ENCODE peak calls at places on chromosome 19, in four cellular contexts. One of them, this sample, is unnamed.

GRCh38 chr19:30596813-30597399 is 224.7 kb downstream of the ZNF536 start:
- DNase-seq in GM12892: no peak
- DNase-seq in right lobe of liver: no peak
- DNase-seq in IMR-90: no peak
- DNase-seq in this sample: no peak

GRCh38 chr19:5613466-5613865 is 9.1 kb downstream of the SAFB2 start:
- DNase-seq in right lobe of liver: no peak
- DNase-seq in GM12892: no peak
- DNase-seq in IMR-90: no peak
- DNase-seq in this sample: no peak

GRCh38 chr19:10797541-10798256 is 38.3 kb downstream of the TMED1 start:
- DNase-seq in GM12892: peak; percentile 47
- DNase-seq in IMR-90: no peak
- DNase-seq in right lobe of liver: no peak
- DNase-seq in this sample: no peak

GRCh38 chr19:45528744-45529453 is 21.6 kb downstream of the VASP start:
- DNase-seq in GM12892: no peak
- DNase-seq in right lobe of liver: no peak
- DNase-seq in IMR-90: no peak
- DNase-seq in this sample: no peak

GRCh38 chr19:13554506-13555235 is 48.4 kb upstream of the CACNA1A start:
- DNase-seq in right lobe of liver: no peak
- DNase-seq in IMR-90: no peak
- DNase-seq in GM12892: no peak
- DNase-seq in this sample: no peak

GRCh38 chr19:29618434-29618833 is 12.4 kb downstream of the POP4 start:
- DNase-seq in IMR-90: no peak
- DNase-seq in GM12892: no peak
- DNase-seq in right lobe of liver: no peak
- DNase-seq in this sample: no peak

GRCh38 chr19:12139309-12139708 is 841 bp downstream of the ZNF20 start:
- DNase-seq in GM12892: no peak
- DNase-seq in right lobe of liver: no peak
- DNase-seq in IMR-90: peak; percentile 8
- DNase-seq in this sample: no peak

GRCh38 chr19:10431254-10431942 is 11.1 kb downstream of the PDE4A start:
- DNase-seq in IMR-90: no peak
- DNase-seq in GM12892: no peak
- DNase-seq in right lobe of liver: no peak
- DNase-seq in this sample: no peak

GRCh38 chr19:21326169-21326568 is 3.0 kb downstream of the ZNF708 start:
- DNase-seq in GM12892: no peak
- DNase-seq in right lobe of liver: no peak
- DNase-seq in IMR-90: no peak
- DNase-seq in this sample: no peak

GRCh38 chr19:48310227-48310626 is 15.1 kb upstream of the EMP3 start:
- DNase-seq in right lobe of liver: no peak
- DNase-seq in IMR-90: no peak
- DNase-seq in GM12892: no peak
- DNase-seq in this sample: no peak

GRCh38 chr19:35084078-35084762 is 31.4 kb upstream of the FXYD3 start:
- DNase-seq in right lobe of liver: no peak
- DNase-seq in GM12892: no peak
- DNase-seq in IMR-90: no peak
- DNase-seq in this sample: no peak

GRCh38 chr19:18832331-18833140 is 777 bp downstream of the UPF1 start:
- DNase-seq in IMR-90: no peak
- DNase-seq in GM12892: peak; percentile 39
- DNase-seq in right lobe of liver: peak; percentile 46
- DNase-seq in this sample: no peak

GRCh38 chr19:46366620-46367277 is 19.9 kb downstream of the PPP5C start:
- DNase-seq in right lobe of liver: no peak
- DNase-seq in IMR-90: no peak
- DNase-seq in GM12892: no peak
- DNase-seq in this sample: no peak

GRCh38 chr19:29315566-29315965 is 102.6 kb upstream of the UQCRFS1 start:
- DNase-seq in right lobe of liver: no peak
- DNase-seq in GM12892: no peak
- DNase-seq in IMR-90: no peak
- DNase-seq in this sample: no peak

GRCh38 chr19:53844849-53845246 is 20.7 kb upstream of the NLRP12 start:
- DNase-seq in IMR-90: no peak
- DNase-seq in GM12892: no peak
- DNase-seq in right lobe of liver: no peak
- DNase-seq in this sample: no peak

GRCh38 chr19:35048911-35049411 is 7.4 kb downstream of the HPN start:
- DNase-seq in right lobe of liver: peak; percentile 82
- DNase-seq in IMR-90: no peak
- DNase-seq in GM12892: no peak
- DNase-seq in this sample: no peak

GRCh38 chr19:48565090-48565489 is 13.1 kb downstream of the SULT2B1 start:
- DNase-seq in IMR-90: peak; percentile 83
- DNase-seq in right lobe of liver: no peak
- DNase-seq in GM12892: no peak
- DNase-seq in this sample: no peak

GRCh38 chr19:18089726-18090125 is 3.0 kb upstream of the IL12RB1 start:
- DNase-seq in right lobe of liver: no peak
- DNase-seq in IMR-90: no peak
- DNase-seq in GM12892: no peak
- DNase-seq in this sample: no peak

GRCh38 chr19:18683109-18683954 is at the start of gene CRTC1:
- DNase-seq in IMR-90: peak; percentile 79
- DNase-seq in right lobe of liver: peak; percentile 91
- DNase-seq in GM12892: peak; percentile 96
- DNase-seq in this sample: peak; percentile 76

GRCh38 chr19:54352546-54352945 is 12.2 kb downstream of the LAIR1 start:
- DNase-seq in GM12892: no peak
- DNase-seq in right lobe of liver: no peak
- DNase-seq in IMR-90: no peak
- DNase-seq in this sample: no peak

GRCh38 chr19:2494447-2495129 is 18.7 kb downstream of the GADD45B start:
- DNase-seq in GM12892: peak; percentile 85
- DNase-seq in IMR-90: peak; percentile 79
- DNase-seq in right lobe of liver: peak; percentile 81
- DNase-seq in this sample: peak; percentile 54

GRCh38 chr19:43465468-43466120 is at the start of gene LYPD3:
- DNase-seq in IMR-90: peak; percentile 31
- DNase-seq in GM12892: no peak
- DNase-seq in right lobe of liver: peak; percentile 40
- DNase-seq in this sample: peak; percentile 74

GRCh38 chr19:2529473-2529918 is 53.6 kb downstream of the GADD45B start:
- DNase-seq in IMR-90: peak; percentile 96
- DNase-seq in right lobe of liver: no peak
- DNase-seq in GM12892: no peak
- DNase-seq in this sample: no peak

DNA sequence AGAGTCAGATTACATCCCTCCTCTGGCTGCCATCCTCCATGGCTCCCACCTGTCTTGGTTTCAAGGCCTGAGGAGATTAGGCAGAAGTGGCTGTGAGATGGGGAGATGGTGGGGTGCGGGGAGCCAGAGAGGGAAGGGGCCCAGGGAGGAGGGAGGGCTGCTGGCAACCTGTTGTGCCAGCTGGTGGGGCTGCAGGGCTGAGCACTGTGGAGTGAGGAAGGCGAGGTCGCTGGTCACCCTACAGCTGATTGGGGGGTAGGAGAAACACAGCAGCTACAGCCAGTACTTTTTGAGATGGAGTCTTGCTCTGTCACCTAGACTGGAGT is 48.3 kb downstream of the CD320 start:
- DNase-seq in right lobe of liver: no peak
- DNase-seq in IMR-90: no peak
- DNase-seq in GM12892: no peak
- DNase-seq in this sample: no peak
- TF ChIP-seq POLR2A in right lobe of liver: no peak
- TF ChIP-seq POLR2A in IMR-90: no peak
- TF ChIP-seq POLR2A in GM12892: no peak
- TF ChIP-seq POLR2A in this sample: no peak

GRCh38 chr19:662962-663681 is at the start of gene RNF126:
- DNase-seq in GM12892: peak; percentile 97
- DNase-seq in right lobe of liver: peak; percentile 92
- DNase-seq in IMR-90: peak; percentile 88
- DNase-seq in this sample: peak; percentile 92
- TF ChIP-seq POLR2A in GM12892: peak; percentile 77
- TF ChIP-seq POLR2A in right lobe of liver: peak; percentile 80
- TF ChIP-seq POLR2A in IMR-90: peak; percentile 71
- TF ChIP-seq POLR2A in this sample: no peak

DNA sequence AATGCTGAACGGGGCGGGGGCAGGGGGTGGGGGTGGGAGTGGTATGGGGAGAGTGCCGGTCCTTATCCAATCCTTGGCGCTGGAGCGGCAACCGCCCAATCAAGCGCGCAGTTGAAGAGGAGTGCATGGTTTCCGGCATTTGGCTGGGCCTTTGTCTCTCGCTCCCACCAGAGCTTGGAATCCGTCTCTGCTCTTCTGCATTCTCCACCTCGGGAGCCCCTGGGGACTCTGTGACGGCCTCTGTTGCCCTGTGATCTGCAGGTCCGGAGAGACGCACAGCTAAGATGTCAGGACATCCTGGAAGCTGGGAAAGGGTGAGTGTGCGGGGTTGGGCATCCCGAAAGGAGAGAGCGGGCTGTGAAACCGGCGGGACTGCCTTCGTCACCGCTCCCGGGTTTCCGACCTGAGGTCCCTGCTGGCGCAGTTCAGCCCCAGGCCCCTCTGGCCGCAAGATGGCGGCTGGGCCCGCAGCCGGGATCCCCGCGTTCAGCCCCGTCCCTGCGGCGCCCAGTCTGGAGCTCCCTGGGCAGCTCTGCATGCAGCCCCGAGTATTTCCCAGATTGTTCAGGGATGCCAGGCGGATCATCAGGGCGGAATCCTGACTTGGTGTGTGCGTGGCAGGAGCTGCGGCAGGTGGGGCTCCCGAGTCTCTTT is 53.6 kb upstream of the ZNF254 start:
- DNase-seq in IMR-90: peak; percentile 91
- DNase-seq in GM12892: peak; percentile 74
- DNase-seq in right lobe of liver: peak; percentile 90
- DNase-seq in this sample: peak; percentile 97
- TF ChIP-seq POLR2A in IMR-90: peak; percentile 86
- TF ChIP-seq POLR2A in GM12892: peak; percentile 90
- TF ChIP-seq POLR2A in right lobe of liver: peak; percentile 90
- TF ChIP-seq POLR2A in this sample: no peak

GRCh38 chr19:49595006-49595818 is 4.2 kb downstream of the PRR12 start:
- DNase-seq in IMR-90: no peak
- DNase-seq in GM12892: no peak
- DNase-seq in right lobe of liver: no peak
- DNase-seq in this sample: no peak
- TF ChIP-seq POLR2A in IMR-90: no peak
- TF ChIP-seq POLR2A in GM12892: no peak
- TF ChIP-seq POLR2A in right lobe of liver: no peak
- TF ChIP-seq POLR2A in this sample: no peak

GRCh38 chr19:7691497-7691896 is 10.4 kb downstream of the FCER2 start:
- DNase-seq in IMR-90: no peak
- DNase-seq in GM12892: no peak
- DNase-seq in right lobe of liver: no peak
- DNase-seq in this sample: no peak
- TF ChIP-seq POLR2A in IMR-90: no peak
- TF ChIP-seq POLR2A in GM12892: no peak
- TF ChIP-seq POLR2A in right lobe of liver: no peak
- TF ChIP-seq POLR2A in this sample: no peak

GRCh38 chr19:4367781-4368127 is 24.4 kb downstream of the MPND start:
- DNase-seq in right lobe of liver: no peak
- DNase-seq in GM12892: no peak
- DNase-seq in IMR-90: no peak
- DNase-seq in this sample: no peak
- TF ChIP-seq POLR2A in right lobe of liver: no peak
- TF ChIP-seq POLR2A in GM12892: no peak
- TF ChIP-seq POLR2A in IMR-90: no peak
- TF ChIP-seq POLR2A in this sample: no peak

GRCh38 chr19:39403331-39404312 is 3.0 kb upstream of the ZFP36 start:
- DNase-seq in right lobe of liver: peak; percentile 95
- DNase-seq in IMR-90: peak; percentile 99
- DNase-seq in GM12892: peak; percentile 70
- DNase-seq in this sample: peak; percentile 100

GRCh38 chr19:39402417-39403297 is 4.0 kb upstream of the ZFP36 start:
- DNase-seq in IMR-90: peak; percentile 93
- DNase-seq in right lobe of liver: peak; percentile 94
- DNase-seq in GM12892: peak; percentile 65
- DNase-seq in this sample: peak; percentile 95

GRCh38 chr19:39399684-39400465 is 6.8 kb upstream of the ZFP36 start:
- DNase-seq in GM12892: no peak
- DNase-seq in IMR-90: no peak
- DNase-seq in right lobe of liver: no peak
- DNase-seq in this sample: no peak

GRCh38 chr19:39400997-39401548 is 5.6 kb upstream of the ZFP36 start:
- DNase-seq in IMR-90: no peak
- DNase-seq in right lobe of liver: no peak
- DNase-seq in GM12892: no peak
- DNase-seq in this sample: no peak

DNA sequence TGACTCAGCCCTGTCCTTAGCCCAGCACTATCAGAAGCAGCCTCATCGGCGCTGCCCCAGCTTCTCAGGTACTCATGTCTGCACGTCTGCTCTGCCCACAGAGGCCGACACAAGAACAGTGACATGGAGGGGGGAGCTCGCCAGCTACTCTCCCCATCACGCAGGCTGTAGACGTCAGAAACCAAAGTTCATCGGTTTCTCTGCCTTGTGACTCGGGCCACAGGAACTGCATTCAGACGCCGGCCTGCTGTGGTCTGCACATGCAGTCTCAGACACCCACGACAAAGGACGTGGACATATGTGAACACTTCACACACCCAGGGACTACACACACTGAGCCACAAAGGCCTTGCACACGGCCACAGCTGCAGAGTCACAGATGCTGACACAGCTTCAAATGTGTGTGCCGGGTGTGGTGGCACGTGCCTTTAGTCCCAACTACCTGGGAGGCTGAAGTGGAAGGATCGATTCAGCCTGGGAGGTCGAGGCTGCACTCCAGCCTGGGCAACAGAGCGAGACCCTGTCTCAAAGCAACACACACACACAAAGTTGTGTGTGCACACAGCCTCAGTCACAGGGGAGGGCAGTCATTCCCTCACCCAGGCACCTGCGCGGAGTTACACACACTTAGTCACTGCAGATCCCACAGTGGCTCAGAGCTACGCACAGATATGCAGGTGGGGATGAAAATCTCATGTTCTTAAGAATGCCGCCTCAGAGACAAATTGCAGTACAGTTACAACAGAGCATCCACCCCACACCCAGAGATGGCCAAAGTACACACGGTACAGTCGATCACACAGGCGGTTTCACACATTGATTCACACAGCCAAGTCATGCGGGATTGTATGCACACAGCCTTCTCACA is 4.9 kb upstream of the ZFP36 start:
- DNase-seq in IMR-90: peak; percentile 89
- DNase-seq in right lobe of liver: peak; percentile 90
- DNase-seq in GM12892: no peak
- DNase-seq in this sample: peak; percentile 91
- TF ChIP-seq POLR2A in IMR-90: no peak
- TF ChIP-seq POLR2A in right lobe of liver: peak; percentile 94
- TF ChIP-seq POLR2A in GM12892: no peak
- TF ChIP-seq POLR2A in this sample: no peak

This sample was measured in lower leg skin.